ENCODE peak calls at places on chromosomes 7 and 10, in five cellular contexts. U, L, X, W and J are unnamed samples.

GRCh38 chr10:96683065-96683464 is 37.2 kb downstream of the PIK3AP1 start:
- DNase-seq in X (no peak), L (no peak), W (no peak), U (no peak), J (no peak)

GRCh38 chr7:117098457-117098856 is 145.2 kb downstream of the ST7 start:
- DNase-seq in L (no peak), U (no peak), W (peak), X (no peak), J (no peak)

GRCh38 chr7:19944363-19945120 is 171.1 kb upstream of the TMEM196 start:
- DNase-seq in X (no peak), U (no peak), L (no peak), W (no peak), J (no peak)

GRCh38 chr10:2980116-2980515 is 87.2 kb upstream of the PFKP start:
- DNase-seq in L (no peak), U (no peak), X (no peak), W (peak), J (no peak)

GRCh38 chr7:66837007-66837406 is 84.0 kb upstream of the TMEM248 start:
- DNase-seq in X (no peak), L (no peak), U (peak), W (peak), J (no peak)

GRCh38 chr10:101595591-101596433 is 7.7 kb downstream of the DPCD start:
- DNase-seq in U (no peak), X (no peak), L (no peak), W (no peak), J (no peak)

GRCh38 chr7:37428681-37429434 is 19.8 kb downstream of the ELMO1 start:
- DNase-seq in X (no peak), W (no peak), U (no peak), L (no peak), J (no peak)

GRCh38 chr10:128883126-128884060 is 583.6 kb upstream of the MGMT start:
- DNase-seq in U (no peak), W (no peak), X (no peak), L (no peak), J (no peak)

GRCh38 chr7:141641876-141642275 is 60.1 kb downstream of the DENND11 start:
- DNase-seq in L (no peak), X (no peak), W (no peak), U (no peak), J (no peak)